ENCODE peak calls at places on chromosomes 12 and 14, in six cellular contexts. Z, P, T, O, U and W are unnamed samples.

GRCh38 chr14:100540926-100541620 is 46.1 kb downstream of the BEGAIN start:
- DNase-seq in Z (no peak), P (no peak), T (no peak), O (no peak), U (no peak), W (peak)

GRCh38 chr12:52062167-52063080 is 7.4 kb upstream of the ATG101 start:
- DNase-seq in Z (no peak), P (no peak), T (no peak), O (no peak), U (no peak), W (no peak)

GRCh38 chr14:78486081-78486480 is 315.9 kb downstream of the NRXN3 start:
- DNase-seq in Z (no peak), P (no peak), T (no peak), O (no peak), U (no peak), W (no peak)

GRCh38 chr14:56339855-56340701 is 221.9 kb downstream of the PELI2 start:
- DNase-seq in Z (peak), P (peak), T (peak), O (peak), U (peak), W (peak)

GRCh38 chr12:47032644-47033043 is 46.8 kb upstream of the PCED1B start:
- DNase-seq in Z (peak), P (no peak), T (peak), O (peak), U (no peak), W (no peak)

GRCh38 chr12:76470028-76470939 is 89.3 kb downstream of the OSBPL8 start:
- DNase-seq in Z (peak), P (no peak), T (no peak), O (peak), U (no peak), W (no peak)

GRCh38 chr12:6699989-6700645 is 498 bp downstream of the PIANP start:
- DNase-seq in Z (no peak), P (no peak), T (no peak), O (no peak), U (no peak), W (peak)

GRCh38 chr12:49825971-49826421 is 2.2 kb downstream of the NCKAP5L start:
- DNase-seq in Z (peak), P (no peak), T (no peak), O (no peak), U (no peak), W (no peak)

GRCh38 chr12:28585146-28585545 is 394.9 kb downstream of the CCDC91 start:
- DNase-seq in Z (no peak), P (no peak), T (no peak), O (no peak), U (no peak), W (no peak)

GRCh38 chr12:34219046-34219770 is 196.9 kb downstream of the ALG10 start:
- DNase-seq in Z (peak), P (no peak), T (no peak), O (no peak), U (no peak), W (no peak)

GRCh38 chr12:127660961-127661360 is 606.0 kb upstream of the TMEM132C start:
- DNase-seq in Z (no peak), P (no peak), T (no peak), O (no peak), U (no peak), W (no peak)

GRCh38 chr12:110807640-110808039 is 39.1 kb upstream of the CCDC63 start:
- DNase-seq in Z (no peak), P (no peak), T (no peak), O (no peak), U (no peak), W (no peak)

GRCh38 chr12:58803893-58804292 is 116.4 kb downstream of the LRIG3 start:
- DNase-seq in Z (peak), P (no peak), T (no peak), O (no peak), U (no peak), W (no peak)

DNA sequence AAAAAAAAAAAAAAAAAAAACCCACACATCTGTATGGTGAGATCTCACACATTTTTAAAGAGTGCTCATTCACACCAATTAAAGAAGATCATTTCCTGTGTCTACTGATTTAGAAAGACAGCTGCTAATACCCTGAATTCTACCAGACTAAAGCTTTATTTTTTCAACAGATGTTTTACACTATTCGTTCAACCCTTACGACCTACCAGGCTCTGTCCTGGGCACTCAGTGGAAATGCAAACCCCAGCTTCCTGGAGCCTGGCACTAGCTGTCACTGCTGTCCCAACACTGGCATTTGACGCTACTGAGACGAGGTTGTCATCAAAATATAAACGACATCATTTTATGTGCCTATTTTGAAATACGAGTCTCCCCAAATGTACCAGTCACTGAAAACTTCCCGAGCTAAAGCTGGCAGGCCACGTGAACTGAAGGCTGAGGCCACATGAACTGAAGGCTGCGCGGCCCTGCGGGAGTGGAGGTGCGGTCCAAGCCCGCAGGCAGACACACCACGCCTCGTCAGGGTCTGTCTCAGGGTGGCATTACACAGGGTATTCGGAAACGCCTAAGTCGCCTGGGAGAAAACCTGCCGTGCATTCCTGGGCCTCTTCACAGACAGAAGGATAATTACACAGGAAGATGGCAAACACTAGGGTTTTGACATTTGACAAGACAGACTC is 27.2 kb downstream of the SLC15A4 start:
- DNase-seq in Z (no peak), P (no peak), T (no peak), O (no peak), U (no peak), W (no peak)
- TF ChIP-seq POLR2A in Z (no peak), P (no peak), T (no peak), O (no peak), U (no peak), W (no peak)

DNA sequence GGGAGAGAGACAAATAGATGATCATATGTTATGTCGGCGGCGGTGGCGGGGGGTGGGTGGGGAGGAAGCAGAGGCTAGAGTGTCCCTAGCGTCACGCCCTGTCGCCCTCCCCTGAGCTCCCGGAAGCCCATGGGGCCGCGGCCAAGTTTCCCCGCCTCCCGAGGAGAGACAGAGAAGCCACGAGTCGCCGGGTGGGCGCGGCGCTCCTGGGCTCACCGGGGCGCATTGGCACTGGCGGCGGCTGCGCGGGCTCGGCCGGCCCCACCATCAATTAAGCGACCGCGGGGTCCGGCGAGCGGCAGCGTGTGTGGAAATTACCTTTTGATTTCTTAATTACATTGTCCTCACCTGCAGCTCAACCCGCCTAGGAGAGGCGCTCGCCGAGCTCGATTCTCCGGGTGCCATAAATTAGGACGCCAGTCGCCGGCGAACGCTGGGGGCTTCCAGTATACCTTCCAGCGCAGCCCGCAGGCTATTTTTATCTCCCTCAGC is 119.9 kb upstream of the LHX5 start:
- DNase-seq in Z (no peak), P (no peak), T (no peak), O (no peak), U (peak), W (peak)
- TF ChIP-seq POLR2A in Z (no peak), P (no peak), T (no peak), O (no peak), U (no peak), W (no peak)

GRCh38 chr14:105480807-105481801 is 5.6 kb upstream of the CRIP1 start:
- DNase-seq in Z (peak), P (peak), T (peak), O (peak), U (peak), W (peak)
- TF ChIP-seq POLR2A in Z (peak), P (no peak), T (peak), O (peak), U (no peak), W (no peak)

GRCh38 chr14:23040100-23040499 is 1.9 kb upstream of the PSMB11 start:
- DNase-seq in Z (no peak), P (no peak), T (no peak), O (no peak), U (no peak), W (no peak)

GRCh38 chr14:23030936-23031335 is 3.8 kb downstream of the PSMB5 start:
- DNase-seq in Z (peak), P (no peak), T (no peak), O (no peak), U (no peak), W (no peak)

GRCh38 chr14:23033801-23034497 is 751 bp downstream of the PSMB5 start:
- DNase-seq in Z (no peak), P (no peak), T (no peak), O (no peak), U (no peak), W (no peak)

GRCh38 chr14:23035303-23036164 is 834 bp upstream of the PSMB5 start:
- DNase-seq in Z (no peak), P (no peak), T (no peak), O (no peak), U (no peak), W (no peak)

GRCh38 chr14:23034498-23035302 is at the start of gene PSMB5:
- DNase-seq in Z (peak), P (peak), T (peak), O (peak), U (peak), W (peak)
- TF ChIP-seq POLR2A in Z (peak), P (no peak), T (peak), O (peak), U (peak), W (no peak)

GRCh38 chr14:24958271-24958670 is 91.7 kb downstream of the STXBP6 start:
- DNase-seq in Z (no peak), P (no peak), T (no peak), O (no peak), U (no peak), W (no peak)

GRCh38 chr14:24964048-24964447 is 85.9 kb downstream of the STXBP6 start:
- DNase-seq in Z (no peak), P (no peak), T (no peak), O (no peak), U (no peak), W (no peak)

GRCh38 chr14:24959791-24960331 is 90.1 kb downstream of the STXBP6 start:
- DNase-seq in Z (peak), P (no peak), T (no peak), O (no peak), U (no peak), W (no peak)

GRCh38 chr14:24956104-24956503 is 93.8 kb downstream of the STXBP6 start:
- DNase-seq in Z (no peak), P (no peak), T (no peak), O (no peak), U (no peak), W (no peak)

DNA sequence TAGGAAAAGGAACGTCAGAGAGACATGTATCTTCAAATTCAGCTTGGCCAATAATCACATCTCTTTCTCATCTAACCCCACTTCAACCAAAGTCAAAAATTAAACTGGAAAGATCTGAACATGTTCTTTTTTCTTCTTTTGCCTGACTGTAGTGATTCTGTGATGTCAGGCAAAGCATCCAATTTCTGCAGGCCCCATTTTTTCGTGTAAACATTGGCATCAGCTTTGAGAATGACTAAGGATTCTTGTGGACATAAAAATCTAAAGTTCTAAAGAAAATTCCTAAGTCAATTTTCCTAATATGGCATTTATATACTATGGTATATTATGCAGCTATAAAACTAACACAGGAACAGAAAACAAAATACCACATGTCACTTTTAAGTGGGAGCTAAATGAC is 89.1 kb downstream of the STXBP6 start:
- DNase-seq in Z (peak), P (no peak), T (no peak), O (no peak), U (no peak), W (no peak)
- TF ChIP-seq POLR2A in Z (no peak), P (no peak), T (no peak), O (no peak), U (no peak), W (no peak)

GRCh38 chr12:121214171-121214777 is 4.3 kb downstream of the P2RX4 start:
- DNase-seq in Z (peak), P (no peak), T (no peak), O (peak), U (no peak), W (no peak)

GRCh38 chr12:121205491-121205890 is 4.4 kb upstream of the P2RX4 start:
- DNase-seq in Z (no peak), P (no peak), T (no peak), O (no peak), U (no peak), W (no peak)

GRCh38 chr12:121209221-121209620 is 708 bp upstream of the P2RX4 start:
- DNase-seq in Z (no peak), P (no peak), T (no peak), O (no peak), U (no peak), W (peak)

GRCh38 chr12:121212875-121213274 is 2.9 kb downstream of the P2RX4 start:
- DNase-seq in Z (no peak), P (no peak), T (no peak), O (no peak), U (no peak), W (no peak)

DNA sequence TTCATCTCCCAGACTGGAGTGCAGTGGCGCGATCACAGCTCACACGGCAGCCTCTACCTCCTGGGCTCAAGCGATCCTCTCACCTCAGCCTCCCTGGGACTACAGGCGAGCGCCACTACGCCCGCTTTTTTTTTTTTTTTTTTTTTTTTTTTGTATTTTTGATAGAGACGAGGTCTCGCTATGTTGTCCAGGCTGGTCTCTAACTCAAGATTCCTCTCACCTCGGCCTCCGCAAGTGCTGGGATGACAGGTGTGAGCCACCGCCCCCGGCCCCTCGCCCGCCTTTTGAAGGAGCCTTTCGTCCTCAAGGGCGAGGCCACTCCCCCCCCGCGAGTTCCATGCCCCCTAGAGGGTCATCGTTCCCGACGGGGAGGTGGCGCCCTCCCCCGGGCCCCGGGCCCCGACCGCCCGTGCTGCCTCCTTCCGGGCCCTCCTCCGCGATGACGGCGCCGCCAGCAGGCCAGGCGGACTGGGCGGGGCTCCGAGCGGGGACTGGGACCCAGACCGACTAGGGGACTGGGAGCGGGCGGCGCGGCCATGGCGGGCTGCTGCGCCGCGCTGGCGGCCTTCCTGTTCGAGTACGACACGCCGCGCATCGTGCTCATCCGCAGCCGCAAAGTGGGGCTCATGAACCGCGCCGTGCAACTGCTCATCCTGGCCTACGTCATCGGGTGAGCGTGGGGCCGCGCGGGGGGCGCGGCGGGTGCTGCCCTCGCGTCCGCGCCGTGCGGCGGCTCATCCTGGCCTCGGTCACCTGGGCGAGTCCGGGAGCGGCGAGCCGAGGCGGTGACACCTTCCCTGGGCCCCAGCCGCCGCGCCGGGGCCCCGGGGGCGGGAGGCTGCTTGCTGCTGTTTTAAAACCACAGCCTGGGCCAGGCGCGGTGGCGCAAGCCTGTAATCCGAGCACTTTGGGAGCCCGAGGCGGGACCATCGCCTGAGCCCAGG is at the start of gene P2RX4:
- DNase-seq in Z (peak), P (peak), T (peak), O (peak), U (peak), W (peak)
- TF ChIP-seq POLR2A in Z (peak), P (no peak), T (peak), O (peak), U (peak), W (peak)

GRCh38 chr12:129617849-129618248 is 286.0 kb downstream of the TMEM132D start:
- DNase-seq in Z (no peak), P (no peak), T (no peak), O (no peak), U (no peak), W (no peak)
- TF ChIP-seq POLR2A in Z (no peak), P (no peak), T (no peak), O (no peak), U (no peak), W (no peak)

GRCh38 chr14:104795781-104796681 is 483 bp upstream of the AKT1 start:
- DNase-seq in Z (no peak), P (peak), T (no peak), O (no peak), U (peak), W (peak)
- TF ChIP-seq POLR2A in Z (peak), P (no peak), T (peak), O (peak), U (no peak), W (no peak)

GRCh38 chr12:101407438-101408345 is at the start of gene ARL1:
- DNase-seq in Z (peak), P (peak), T (peak), O (peak), U (peak), W (peak)
- TF ChIP-seq POLR2A in Z (peak), P (no peak), T (peak), O (peak), U (peak), W (no peak)

DNA sequence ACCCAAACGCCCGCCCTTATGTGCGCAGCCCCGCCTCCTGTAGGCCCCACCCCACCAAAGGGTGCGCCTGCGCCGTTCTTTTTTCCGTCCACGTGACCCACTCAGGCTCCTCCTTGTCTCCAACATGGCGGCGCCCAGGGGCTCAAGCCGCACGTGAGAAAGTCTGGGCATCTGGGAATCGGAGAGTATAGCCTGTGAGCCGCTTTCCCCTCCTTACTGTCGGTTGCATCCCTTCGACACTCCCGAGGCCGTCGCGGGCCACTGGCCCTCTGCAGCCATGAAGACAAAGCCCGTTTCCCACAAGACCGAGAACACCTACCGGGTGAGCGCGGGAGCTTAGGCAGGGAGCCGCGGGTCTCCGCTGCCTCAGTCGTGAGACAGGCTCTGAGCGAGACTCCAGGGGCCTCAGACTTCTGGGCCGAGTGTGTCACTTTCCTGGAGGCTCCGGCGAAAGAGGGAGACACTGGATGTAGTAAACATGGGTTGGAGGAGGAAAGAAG is at the start of gene UTP20:
- DNase-seq in Z (peak), P (peak), T (peak), O (peak), U (peak), W (peak)
- TF ChIP-seq POLR2A in Z (peak), P (no peak), T (peak), O (peak), U (peak), W (no peak)